ENCODE peak calls at places on chromosomes 1 and 21, in four cellular contexts. One of them, this sample, is unnamed.

GRCh38 chr1:101144868-101145808 is 91.7 kb upstream of the S1PR1 start:
- DNase-seq in K562: no peak
- DNase-seq in A549: no peak
- DNase-seq in H54: no peak
- DNase-seq in this sample: no peak

GRCh38 chr21:41824466-41825207 is 54.5 kb downstream of the PRDM15 start:
- DNase-seq in K562: no peak
- DNase-seq in A549: no peak
- DNase-seq in H54: no peak
- DNase-seq in this sample: no peak

GRCh38 chr1:162497723-162498441 is at the start of gene UHMK1:
- DNase-seq in K562: peak
- DNase-seq in A549: peak
- DNase-seq in H54: peak
- DNase-seq in this sample: peak

GRCh38 chr1:109882288-109883245 is 28.1 kb upstream of the CSF1 start:
- DNase-seq in K562: peak
- DNase-seq in A549: no peak
- DNase-seq in H54: no peak
- DNase-seq in this sample: no peak

GRCh38 chr1:168728452-168729404 is at the start of gene DPT:
- DNase-seq in K562: no peak
- DNase-seq in A549: no peak
- DNase-seq in H54: no peak
- DNase-seq in this sample: no peak

GRCh38 chr1:119083980-119084379 is 56.5 kb downstream of the WARS2 start:
- DNase-seq in K562: no peak
- DNase-seq in A549: no peak
- DNase-seq in H54: no peak
- DNase-seq in this sample: peak

GRCh38 chr1:22204989-22205913 is 62.4 kb upstream of the WNT4 start:
- DNase-seq in K562: no peak
- DNase-seq in A549: no peak
- DNase-seq in H54: no peak
- DNase-seq in this sample: no peak

GRCh38 chr1:198520524-198521254 is 19.8 kb downstream of the ATP6V1G3 start:
- DNase-seq in K562: no peak
- DNase-seq in A549: no peak
- DNase-seq in H54: no peak
- DNase-seq in this sample: no peak

GRCh38 chr1:44830900-44831304 is 12.2 kb downstream of the PTCH2 start:
- DNase-seq in K562: peak
- DNase-seq in A549: no peak
- DNase-seq in H54: no peak
- DNase-seq in this sample: no peak

GRCh38 chr1:29683472-29683871 is 447.1 kb downstream of the PTPRU start:
- DNase-seq in K562: no peak
- DNase-seq in A549: no peak
- DNase-seq in H54: no peak
- DNase-seq in this sample: no peak

GRCh38 chr1:17725084-17725718 is 29.9 kb upstream of the ACTL8 start:
- DNase-seq in K562: no peak
- DNase-seq in A549: no peak
- DNase-seq in H54: peak
- DNase-seq in this sample: no peak

GRCh38 chr1:193143285-193143684 is 21.5 kb downstream of the CDC73 start:
- DNase-seq in K562: no peak
- DNase-seq in A549: no peak
- DNase-seq in H54: no peak
- DNase-seq in this sample: no peak

GRCh38 chr21:35236090-35236489 is 187.0 kb upstream of the RUNX1 start:
- DNase-seq in K562: no peak
- DNase-seq in A549: no peak
- DNase-seq in H54: no peak
- DNase-seq in this sample: peak

GRCh38 chr1:200165493-200166220 is 138.1 kb downstream of the NR5A2 start:
- DNase-seq in K562: no peak
- DNase-seq in A549: no peak
- DNase-seq in H54: no peak
- DNase-seq in this sample: peak

GRCh38 chr1:56922070-56922469 is 43.7 kb downstream of the C8B start:
- DNase-seq in K562: no peak
- DNase-seq in A549: no peak
- DNase-seq in H54: no peak
- DNase-seq in this sample: peak

GRCh38 chr1:46037597-46037936 is 94.9 kb downstream of the PIK3R3 start:
- DNase-seq in K562: no peak
- DNase-seq in A549: no peak
- DNase-seq in H54: no peak
- DNase-seq in this sample: no peak

GRCh38 chr1:80358141-80358540 is 1351.6 kb upstream of the ADGRL4 start:
- DNase-seq in K562: no peak
- DNase-seq in A549: no peak
- DNase-seq in H54: no peak
- DNase-seq in this sample: no peak

GRCh38 chr1:100250264-100250663 is 630 bp upstream of the DBT start:
- DNase-seq in K562: no peak
- DNase-seq in A549: no peak
- DNase-seq in H54: no peak
- DNase-seq in this sample: no peak

GRCh38 chr1:10494754-10495474 is 20.2 kb downstream of the PEX14 start:
- DNase-seq in K562: peak
- DNase-seq in A549: peak
- DNase-seq in H54: peak
- DNase-seq in this sample: peak
- TF ChIP-seq POLR2A in K562: no peak
- TF ChIP-seq POLR2A in A549: no peak
- TF ChIP-seq POLR2A in H54: no peak
- TF ChIP-seq POLR2A in this sample: no peak

DNA sequence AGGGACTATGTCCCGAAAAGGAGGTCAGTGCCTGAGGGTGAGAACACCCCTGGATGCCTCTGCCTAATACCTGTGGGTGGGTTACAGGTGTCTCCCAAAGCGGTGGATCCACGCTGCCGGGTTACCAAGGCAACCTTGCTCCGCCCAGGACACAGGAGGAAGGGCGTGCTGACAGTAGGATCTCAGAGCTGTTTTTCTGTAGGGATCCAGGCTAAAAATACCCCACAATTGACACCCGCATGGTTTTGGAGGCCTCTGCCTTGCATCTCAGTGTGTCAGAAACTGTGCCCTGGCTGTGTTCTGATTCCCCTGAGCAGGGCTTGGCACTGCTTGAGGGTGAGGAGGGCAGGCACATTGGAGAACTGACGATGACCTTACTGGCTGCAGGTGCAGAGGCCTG is 118.0 kb downstream of the IER5 start:
- DNase-seq in K562: no peak
- DNase-seq in A549: no peak
- DNase-seq in H54: no peak
- DNase-seq in this sample: no peak
- TF ChIP-seq POLR2A in K562: no peak
- TF ChIP-seq POLR2A in A549: no peak
- TF ChIP-seq POLR2A in H54: no peak
- TF ChIP-seq POLR2A in this sample: no peak

GRCh38 chr21:33552093-33552998 is 9.5 kb downstream of the SON start:
- DNase-seq in K562: no peak
- DNase-seq in A549: no peak
- DNase-seq in H54: no peak
- DNase-seq in this sample: no peak
- TF ChIP-seq POLR2A in K562: peak
- TF ChIP-seq POLR2A in A549: no peak
- TF ChIP-seq POLR2A in H54: no peak
- TF ChIP-seq POLR2A in this sample: no peak

GRCh38 chr1:37288900-37289299 is 185.5 kb upstream of the ZC3H12A start:
- DNase-seq in K562: no peak
- DNase-seq in A549: no peak
- DNase-seq in H54: no peak
- DNase-seq in this sample: peak
- TF ChIP-seq POLR2A in K562: no peak
- TF ChIP-seq POLR2A in A549: no peak
- TF ChIP-seq POLR2A in H54: no peak
- TF ChIP-seq POLR2A in this sample: no peak

GRCh38 chr1:204070895-204071294 is 2.0 kb upstream of the SOX13 start:
- DNase-seq in K562: no peak
- DNase-seq in A549: no peak
- DNase-seq in H54: no peak
- DNase-seq in this sample: no peak

GRCh38 chr1:204074274-204075115 is 1.6 kb downstream of the SOX13 start:
- DNase-seq in K562: no peak
- DNase-seq in A549: peak
- DNase-seq in H54: peak
- DNase-seq in this sample: no peak

GRCh38 chr1:204073837-204074273 is 940 bp downstream of the SOX13 start:
- DNase-seq in K562: no peak
- DNase-seq in A549: peak
- DNase-seq in H54: no peak
- DNase-seq in this sample: no peak

GRCh38 chr1:204075116-204075636 is 2.3 kb downstream of the SOX13 start:
- DNase-seq in K562: no peak
- DNase-seq in A549: no peak
- DNase-seq in H54: no peak
- DNase-seq in this sample: no peak

DNA sequence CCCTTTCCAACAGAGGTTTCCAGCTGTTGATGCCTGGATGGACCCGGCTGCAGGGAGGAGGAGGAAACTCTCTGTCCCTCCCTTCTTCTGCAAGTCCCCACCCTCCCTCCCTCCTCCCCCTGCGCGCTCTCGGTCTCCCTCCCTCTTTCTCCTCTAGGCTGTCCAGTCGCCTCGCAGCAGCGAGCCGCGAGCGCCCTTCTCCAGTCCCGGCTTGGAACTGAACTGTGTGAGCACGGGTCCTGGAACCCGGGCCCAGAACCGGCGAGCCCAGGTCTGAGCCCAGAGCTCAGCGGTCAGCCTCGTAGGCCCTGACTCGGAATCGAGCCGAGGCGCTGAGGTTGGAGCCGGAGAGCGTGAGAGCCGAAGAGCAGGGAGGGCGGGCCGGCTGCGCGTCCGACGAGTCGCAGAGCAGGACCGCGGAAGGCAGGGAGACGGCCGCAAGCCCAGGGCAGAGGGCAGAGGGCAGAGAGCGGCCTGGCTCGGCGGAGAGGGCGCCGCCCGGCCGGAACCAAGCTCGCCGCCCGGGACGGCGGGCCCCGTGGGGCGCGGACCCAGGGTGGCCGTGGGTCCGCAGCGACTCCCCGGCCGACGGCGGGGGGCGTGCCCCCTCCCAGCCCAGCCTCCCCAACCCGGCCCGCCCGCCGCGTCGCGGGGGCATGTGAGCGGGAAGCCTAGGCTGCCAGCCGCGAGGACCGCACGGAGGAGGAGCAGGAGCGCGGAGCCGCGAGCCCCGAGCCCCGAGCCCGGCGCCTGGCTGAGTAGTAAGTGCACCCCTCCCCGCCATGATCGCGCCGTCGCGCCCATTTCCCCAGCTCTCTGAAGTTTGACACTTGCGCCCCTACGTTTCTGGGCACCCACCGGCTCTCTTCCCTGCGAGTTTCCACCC is at the start of gene SOX13:
- DNase-seq in K562: peak
- DNase-seq in A549: peak
- DNase-seq in H54: peak
- DNase-seq in this sample: peak
- TF ChIP-seq POLR2A in K562: no peak
- TF ChIP-seq POLR2A in A549: peak
- TF ChIP-seq POLR2A in H54: peak
- TF ChIP-seq POLR2A in this sample: no peak